ENCODE peak calls at places on chromosomes 3 and 15, in six cellular contexts. G is GM12878, I is H1, F is HCT116, N is K562, B is SK-N-SH. A is an unnamed sample.

GRCh38 chr3:44058022-44058867 is 183.4 kb upstream of the TOPAZ1 start:
- DNase-seq in G (peak; percentile 87), B (no peak), F (no peak), I (no peak), N (no peak), A (no peak)

GRCh38 chr3:72171461-72171860 is 386.5 kb upstream of the PROK2 start:
- DNase-seq in N (no peak), G (no peak), I (no peak), B (no peak), F (no peak), A (no peak)

GRCh38 chr3:136787226-136787793 is 31.6 kb upstream of the SLC35G2 start:
- DNase-seq in N (peak; percentile 11), F (no peak), B (no peak), G (no peak), I (no peak), A (peak; percentile 32)

GRCh38 chr3:10240799-10241198 is 7.5 kb upstream of the TATDN2 start:
- DNase-seq in F (no peak), I (no peak), G (no peak), N (no peak), B (no peak), A (no peak)

GRCh38 chr3:74832925-74833324 is 218.5 kb upstream of the CNTN3 start:
- DNase-seq in G (no peak), B (no peak), N (no peak), F (no peak), I (no peak), A (no peak)

GRCh38 chr3:195812366-195812765 is 637 bp upstream of the MUC4 start:
- DNase-seq in F (no peak), N (no peak), B (no peak), G (no peak), I (no peak), A (no peak)

GRCh38 chr15:34304613-34305012 is 33.0 kb downstream of the SLC12A6 start:
- DNase-seq in F (no peak), B (no peak), N (no peak), G (no peak), I (no peak), A (no peak)

GRCh38 chr3:119930286-119930685 is 148.4 kb downstream of the NR1I2 start:
- DNase-seq in B (no peak), N (no peak), F (no peak), I (no peak), G (no peak), A (no peak)

GRCh38 chr15:75620776-75621536 is 4.6 kb downstream of the SNUPN start:
- DNase-seq in N (no peak), I (no peak), G (no peak), B (no peak), F (no peak), A (no peak)

GRCh38 chr3:86774082-86774691 is 216.8 kb downstream of the VGLL3 start:
- DNase-seq in I (no peak), N (no peak), F (no peak), B (no peak), G (no peak), A (peak; percentile 1)

GRCh38 chr3:134333522-134334181 is 40.6 kb downstream of the AMOTL2 start:
- DNase-seq in G (no peak), N (no peak), F (no peak), B (no peak), I (no peak), A (peak; percentile 82)

GRCh38 chr15:47360296-47360695 is 357.0 kb upstream of the SEMA6D start:
- DNase-seq in F (no peak), B (no peak), N (no peak), I (no peak), G (no peak), A (no peak)

GRCh38 chr3:37189109-37189508 is 14.7 kb upstream of the LRRFIP2 start:
- DNase-seq in F (no peak), B (no peak), G (no peak), I (no peak), N (no peak), A (no peak)

GRCh38 chr15:88605507-88606436 is 15.4 kb upstream of the AEN start:
- DNase-seq in B (peak; percentile 65), I (no peak), F (no peak), N (peak; percentile 79), G (no peak), A (peak; percentile 73)

GRCh38 chr3:109132801-109133473 is 3.6 kb upstream of the C3orf85 start:
- DNase-seq in F (no peak), G (no peak), I (no peak), B (no peak), N (no peak), A (no peak)

GRCh38 chr3:128681277-128681829 is 30.7 kb upstream of the RPN1 start:
- DNase-seq in G (no peak), I (no peak), B (peak; percentile 39), N (no peak), F (no peak), A (no peak)

GRCh38 chr3:13689373-13690265 is 140.7 kb downstream of the FBLN2 start:
- DNase-seq in G (no peak), N (no peak), I (no peak), F (no peak), B (peak; percentile 67), A (no peak)

GRCh38 chr3:179840985-179841384 is 188.1 kb downstream of the USP13 start:
- DNase-seq in B (no peak), N (no peak), F (no peak), G (no peak), I (no peak), A (no peak)

GRCh38 chr3:22485943-22486342 is 717.2 kb upstream of the UBE2E2 start:
- DNase-seq in B (no peak), N (no peak), F (no peak), I (no peak), G (no peak), A (no peak)

GRCh38 chr3:194057570-194058188 is 78.3 kb upstream of the HES1 start:
- DNase-seq in I (no peak), N (no peak), G (no peak), F (no peak), B (no peak), A (no peak)

GRCh38 chr3:184337315-184337714 is at the start of gene FAM131A:
- DNase-seq in G (no peak), N (no peak), F (no peak), I (no peak), B (no peak), A (no peak)

GRCh38 chr3:153829596-153830170 is 291.5 kb upstream of the ARHGEF26 start:
- DNase-seq in B (no peak), G (no peak), I (no peak), N (no peak), F (no peak), A (no peak)

GRCh38 chr3:173711619-173712018 is 314.1 kb downstream of the NLGN1 start:
- DNase-seq in B (no peak), G (no peak), I (no peak), F (peak; percentile 18), N (no peak), A (peak; percentile 55)

GRCh38 chr3:14398801-14399114 is 3.6 kb upstream of the SLC6A6 start:
- DNase-seq in G (no peak), N (no peak), F (no peak), B (no peak), I (no peak), A (no peak)

GRCh38 chr3:151960956-151961580 is 87.6 kb downstream of the SUCNR1 start:
- DNase-seq in B (no peak), N (no peak), F (no peak), I (no peak), G (no peak), A (no peak)

DNA sequence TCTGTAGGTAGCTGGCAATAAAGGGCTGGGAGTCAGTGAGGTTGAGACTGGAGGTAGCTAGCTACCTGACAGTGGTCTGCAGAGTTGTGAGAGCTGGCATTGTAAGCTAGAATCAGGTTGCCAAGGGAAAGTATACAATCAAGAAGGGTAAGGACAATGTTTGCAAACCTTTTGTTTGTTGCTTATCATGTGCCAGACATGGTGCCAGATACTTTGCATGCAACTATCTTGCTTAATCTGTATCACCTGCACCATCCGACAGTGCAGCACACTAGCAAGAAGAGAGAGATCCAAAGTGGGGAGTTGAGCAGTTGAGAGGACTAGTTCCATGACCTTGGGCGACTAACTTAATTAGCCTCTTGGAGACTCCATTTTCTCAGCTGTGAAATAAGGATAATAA is 236.4 kb downstream of the PDCD6IP start:
- DNase-seq in B (no peak), I (no peak), N (no peak), G (no peak), F (no peak), A (no peak)
- TF ChIP-seq JUND in B (no peak), I (no peak), N (no peak), G (no peak), F (no peak), A (no peak)

DNA sequence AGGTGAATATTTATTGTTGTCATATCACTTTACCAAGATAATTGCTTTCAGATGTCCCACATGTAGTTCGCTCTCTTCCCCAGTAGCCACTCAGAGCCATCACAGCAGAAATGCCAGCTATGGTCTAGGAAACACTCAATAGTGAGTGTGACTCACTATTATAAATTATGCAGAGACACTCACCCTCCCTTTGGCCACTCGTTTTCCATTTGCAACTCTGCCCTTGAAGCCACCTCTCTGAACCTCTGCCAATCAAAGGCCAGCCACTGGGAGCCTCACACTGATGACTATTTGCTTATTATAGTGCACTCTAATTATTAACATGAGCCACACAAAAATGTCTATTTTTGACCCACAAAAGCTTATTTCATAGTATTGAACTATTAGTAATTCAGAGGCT is 328.1 kb upstream of the ATP10A start:
- DNase-seq in I (no peak), F (no peak), B (no peak), N (no peak), G (no peak), A (no peak)
- TF ChIP-seq JUND in I (no peak), F (no peak), B (no peak), N (no peak), G (no peak), A (no peak)

GRCh38 chr3:33144433-33144832 is 30.6 kb downstream of the CRTAP start:
- DNase-seq in N (peak; percentile 77), B (no peak), I (peak; percentile 27), F (no peak), G (no peak), A (no peak)
- TF ChIP-seq JUND in N (no peak), B (no peak), I (no peak), F (no peak), G (no peak), A (no peak)

GRCh38 chr3:178405456-178405970 is 130.7 kb upstream of the KCNMB2 start:
- DNase-seq in I (no peak), N (no peak), B (no peak), G (no peak), F (no peak), A (no peak)
- TF ChIP-seq JUND in I (no peak), N (no peak), B (no peak), G (no peak), F (no peak), A (no peak)

GRCh38 chr15:77803487-77803886 is 170.8 kb upstream of the LINGO1 start:
- DNase-seq in N (no peak), I (no peak), G (no peak), B (no peak), F (no peak), A (no peak)
- TF ChIP-seq JUND in N (peak; percentile 4), I (no peak), G (no peak), B (no peak), F (no peak), A (no peak)

A was measured in T47D.